ENCODE peak calls at places on chromosome 1, in six cellular contexts. M is heart right ventricle, V is osteocyte, Q is DND-41, Z is GM12878, B is A673. F is an unnamed sample.

GRCh38 chr1:232965912-232966217 is 15.5 kb downstream of the NTPCR start:
- DNase-seq in Q (no peak), M (no peak), V (no peak), Z (no peak), B (no peak), F (no peak)

GRCh38 chr1:87594736-87595383 is 266.2 kb downstream of the LMO4 start:
- DNase-seq in V (no peak), M (no peak), Z (no peak), B (no peak), Q (no peak), F (no peak)

GRCh38 chr1:214546886-214547641 is 4.3 kb downstream of the PTPN14 start:
- DNase-seq in V (no peak), Z (no peak), M (no peak), Q (no peak), B (no peak), F (no peak)

GRCh38 chr1:51648180-51649109 is 31.6 kb downstream of the OSBPL9 start:
- DNase-seq in M (no peak), Z (no peak), Q (no peak), B (peak), V (no peak), F (no peak)

GRCh38 chr1:55747285-55747890 is 532.2 kb upstream of the USP24 start:
- DNase-seq in M (no peak), Q (no peak), V (no peak), Z (no peak), B (no peak), F (no peak)

GRCh38 chr1:36322786-36323635 is 434 bp downstream of the EVA1B start:
- DNase-seq in Z (no peak), Q (peak), M (peak), V (no peak), B (no peak), F (peak)

GRCh38 chr1:155609515-155610256 is at the start of gene MSTO1:
- DNase-seq in Q (peak), M (peak), Z (peak), B (peak), V (peak), F (peak)

GRCh38 chr1:229205854-229206253 is 65.1 kb upstream of the RAB4A start:
- DNase-seq in V (no peak), B (peak), Z (no peak), M (no peak), Q (no peak), F (no peak)

GRCh38 chr1:175891783-175892309 is 148.5 kb upstream of the TNR start:
- DNase-seq in M (no peak), Z (no peak), Q (no peak), V (no peak), B (no peak), F (no peak)

GRCh38 chr1:155083865-155084721 is 5.5 kb downstream of the EFNA3 start:
- DNase-seq in B (peak), Q (peak), M (peak), V (no peak), Z (no peak), F (no peak)

GRCh38 chr1:217311766-217312165 is 319.1 kb downstream of the GPATCH2 start:
- DNase-seq in Z (no peak), Q (no peak), B (peak), V (no peak), M (no peak), F (peak)

GRCh38 chr1:213135572-213135971 is 84.5 kb downstream of the RPS6KC1 start:
- DNase-seq in Z (no peak), B (no peak), M (no peak), Q (no peak), V (no peak), F (no peak)

GRCh38 chr1:44068442-44068861 is 37.2 kb upstream of the SLC6A9 start:
- DNase-seq in Q (no peak), B (no peak), Z (peak), M (no peak), V (no peak), F (peak)

GRCh38 chr1:183885142-183885735 is 80.3 kb downstream of the RGL1 start:
- DNase-seq in B (no peak), M (no peak), Q (no peak), V (no peak), Z (no peak), F (no peak)

GRCh38 chr1:119782541-119783338 is 14.0 kb upstream of the HMGCS2 start:
- DNase-seq in V (no peak), M (no peak), Q (no peak), B (no peak), Z (no peak), F (no peak)

GRCh38 chr1:42399315-42400100 is 18.9 kb downstream of the RIMKLA start:
- DNase-seq in Q (no peak), B (no peak), M (no peak), V (no peak), Z (no peak), F (no peak)

DNA sequence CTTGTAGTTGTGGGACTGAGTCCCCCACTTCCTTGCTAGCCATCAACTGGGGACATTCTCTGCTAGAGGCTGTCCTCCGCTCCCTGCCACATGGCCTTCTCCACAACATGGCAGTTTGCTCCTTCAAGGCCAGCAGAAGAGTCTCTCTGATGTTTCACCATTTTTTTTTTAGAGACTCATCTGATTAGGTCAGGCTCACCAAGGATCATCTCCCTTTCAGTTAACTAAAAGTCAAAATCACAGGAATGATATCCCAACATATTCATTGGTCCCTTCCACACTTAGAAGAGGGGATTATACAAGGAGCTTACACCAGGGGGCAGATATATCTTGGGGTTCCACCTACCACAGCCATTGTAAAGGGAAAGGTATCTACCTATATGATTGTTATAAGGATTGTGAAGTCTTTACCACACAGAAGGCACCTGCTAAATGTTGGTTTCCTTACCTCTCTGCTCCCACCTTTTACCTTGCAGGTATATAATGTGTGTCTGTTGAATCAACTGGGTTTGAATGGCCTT is 23.3 kb downstream of the RIMKLA start:
- DNase-seq in Z (no peak), M (no peak), V (no peak), Q (no peak), B (no peak), F (no peak)
- TF ChIP-seq CTCF in Z (peak), M (no peak), V (no peak), Q (peak), B (peak), F (no peak)

DNA sequence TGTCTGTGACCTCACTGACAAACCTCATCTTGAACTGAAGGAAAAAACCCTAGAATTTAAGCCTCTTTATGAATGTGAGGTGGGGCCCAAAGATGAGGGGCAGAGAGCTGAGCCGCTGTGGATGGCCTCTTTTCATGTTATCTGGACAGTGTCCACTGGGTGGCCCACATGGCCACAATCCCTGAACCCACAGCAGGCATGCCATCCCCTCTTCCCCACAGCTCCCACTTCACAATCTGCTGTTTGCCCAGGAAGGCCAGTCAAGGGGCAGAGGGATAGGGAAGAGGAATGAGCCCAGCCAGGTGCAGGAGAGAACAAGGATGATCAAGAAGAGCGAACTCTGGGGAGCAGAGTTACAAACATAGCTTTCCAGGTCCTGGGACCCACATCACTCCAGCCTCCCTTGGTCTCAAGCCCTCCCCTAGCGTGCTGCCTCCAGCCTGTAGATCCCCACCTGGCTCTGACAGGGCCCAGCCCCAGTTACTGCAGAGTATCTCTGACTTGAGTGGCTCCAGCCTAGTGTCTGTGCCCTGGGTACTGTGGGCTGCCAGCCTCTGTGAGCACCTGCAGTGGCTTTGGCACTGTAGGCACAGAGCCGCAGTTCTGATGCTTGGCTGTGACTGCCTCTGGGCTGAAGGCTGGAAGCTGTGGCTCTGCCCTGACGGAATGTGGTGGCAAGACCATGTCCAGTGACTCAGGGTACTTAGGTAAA is 1.9 kb upstream of the SLFNL1 start:
- DNase-seq in M (no peak), V (no peak), Q (no peak), B (no peak), Z (no peak), F (no peak)
- TF ChIP-seq CTCF in M (peak), V (peak), Q (no peak), B (peak), Z (no peak), F (no peak)

DNA sequence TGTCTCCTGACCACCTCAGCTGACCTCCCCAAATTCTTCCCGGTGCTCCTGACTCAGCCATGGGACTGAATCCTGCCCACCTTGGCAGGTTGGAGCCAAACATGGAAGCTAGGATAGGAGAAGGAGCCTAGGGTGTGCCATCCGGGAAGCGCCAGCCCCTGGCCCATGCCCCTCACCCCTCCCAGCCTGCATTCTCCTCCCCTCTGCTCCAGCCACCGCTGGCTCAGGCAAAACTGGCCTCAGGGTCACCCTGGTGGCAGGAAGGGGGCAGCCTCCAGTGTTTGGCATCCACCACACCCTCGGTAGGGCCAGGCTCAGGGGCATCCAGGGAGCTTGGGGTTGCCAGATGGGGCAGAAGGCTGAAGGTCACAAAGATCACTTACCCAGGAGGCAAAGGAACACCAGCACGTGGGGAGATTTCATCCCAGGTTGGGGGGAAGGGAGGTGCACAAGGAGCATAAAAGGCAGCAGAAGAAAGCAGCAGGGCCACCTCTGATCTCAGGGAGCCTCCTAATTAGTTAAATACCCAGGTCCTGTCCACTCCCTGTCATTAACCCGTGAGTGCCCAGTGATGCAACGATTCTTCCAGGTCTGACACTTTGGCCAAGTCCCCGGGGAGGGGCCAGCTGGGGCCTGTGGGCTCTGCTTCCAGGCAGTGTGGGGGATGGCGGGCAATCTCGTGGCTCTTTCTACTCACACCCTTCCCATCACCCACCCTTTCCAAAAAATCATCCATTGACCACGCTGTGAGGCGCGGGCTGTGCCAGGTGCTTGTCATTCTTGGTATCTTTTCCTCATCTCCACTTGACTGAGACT is at the start of gene PLA2G2E:
- DNase-seq in Z (no peak), B (no peak), M (no peak), V (no peak), Q (no peak), F (no peak)
- TF ChIP-seq CTCF in Z (no peak), B (no peak), M (no peak), V (no peak), Q (no peak), F (no peak)

GRCh38 chr1:245377854-245378253 is 223.1 kb downstream of the KIF26B start:
- DNase-seq in Q (no peak), B (no peak), V (no peak), M (no peak), Z (no peak), F (no peak)

GRCh38 chr1:245382981-245383380 is 228.2 kb downstream of the KIF26B start:
- DNase-seq in B (no peak), V (no peak), M (no peak), Q (no peak), Z (no peak), F (no peak)

GRCh38 chr1:245383396-245384330 is 228.9 kb downstream of the KIF26B start:
- DNase-seq in Z (no peak), M (no peak), Q (no peak), B (no peak), V (no peak), F (no peak)

GRCh38 chr1:245378352-245379144 is 223.8 kb downstream of the KIF26B start:
- DNase-seq in Z (no peak), B (no peak), M (no peak), Q (peak), V (no peak), F (no peak)

GRCh38 chr1:245380790-245381535 is 226.2 kb downstream of the KIF26B start:
- DNase-seq in Q (peak), Z (no peak), M (no peak), B (no peak), V (no peak), F (no peak)
- TF ChIP-seq CTCF in Q (peak), Z (no peak), M (peak), B (peak), V (peak), F (no peak)